ENCODE peak calls at places on chromosomes 3 and 15, in seven cellular contexts. One of them, this sample, is unnamed.
A peak's percentile ranks its signal among the peaks of the same experiment; 100 is the strongest.

GRCh38 chr3:173090492-173090891 is 50.5 kb downstream of the SPATA16 start:
- DNase-seq in testis: no peak
- DNase-seq in cardiac muscle cell: no peak
- DNase-seq in RWPE2: no peak
- DNase-seq in DND-41: no peak
- DNase-seq in WERI-Rb-1: no peak
- DNase-seq in IMR-90: no peak
- DNase-seq in this sample: no peak

GRCh38 chr15:52392008-52392687 is 96.5 kb upstream of the MYO5C start:
- DNase-seq in cardiac muscle cell: no peak
- DNase-seq in WERI-Rb-1: no peak
- DNase-seq in DND-41: no peak
- DNase-seq in testis: no peak
- DNase-seq in IMR-90: peak; percentile 45
- DNase-seq in RWPE2: no peak
- DNase-seq in this sample: peak; percentile 64

GRCh38 chr15:48352474-48353072 is 21.3 kb downstream of the DUT start:
- DNase-seq in IMR-90: peak; percentile 69
- DNase-seq in WERI-Rb-1: peak; percentile 66
- DNase-seq in cardiac muscle cell: peak; percentile 79
- DNase-seq in RWPE2: no peak
- DNase-seq in DND-41: peak; percentile 60
- DNase-seq in testis: peak; percentile 77
- DNase-seq in this sample: peak; percentile 63

GRCh38 chr3:73502609-73503560 is 121.9 kb downstream of the PDZRN3 start:
- DNase-seq in IMR-90: peak; percentile 98
- DNase-seq in DND-41: peak; percentile 65
- DNase-seq in RWPE2: no peak
- DNase-seq in WERI-Rb-1: peak; percentile 77
- DNase-seq in cardiac muscle cell: peak; percentile 86
- DNase-seq in testis: peak; percentile 56
- DNase-seq in this sample: peak; percentile 40

GRCh38 chr3:135922903-135923250 is 42.7 kb upstream of the PPP2R3A start:
- DNase-seq in cardiac muscle cell: no peak
- DNase-seq in testis: no peak
- DNase-seq in DND-41: no peak
- DNase-seq in IMR-90: no peak
- DNase-seq in WERI-Rb-1: no peak
- DNase-seq in RWPE2: no peak
- DNase-seq in this sample: no peak

GRCh38 chr3:65907232-65908130 is 131.2 kb downstream of the MAGI1 start:
- DNase-seq in IMR-90: no peak
- DNase-seq in WERI-Rb-1: peak; percentile 43
- DNase-seq in RWPE2: no peak
- DNase-seq in DND-41: no peak
- DNase-seq in cardiac muscle cell: no peak
- DNase-seq in testis: no peak
- DNase-seq in this sample: no peak

GRCh38 chr3:28624079-28624478 is 275.5 kb upstream of the AZI2 start:
- DNase-seq in DND-41: no peak
- DNase-seq in testis: no peak
- DNase-seq in WERI-Rb-1: no peak
- DNase-seq in IMR-90: no peak
- DNase-seq in cardiac muscle cell: no peak
- DNase-seq in RWPE2: no peak
- DNase-seq in this sample: no peak

GRCh38 chr3:190362258-190362657 is 25.7 kb upstream of the CLDN16 start:
- DNase-seq in cardiac muscle cell: no peak
- DNase-seq in DND-41: no peak
- DNase-seq in RWPE2: no peak
- DNase-seq in IMR-90: no peak
- DNase-seq in testis: no peak
- DNase-seq in WERI-Rb-1: no peak
- DNase-seq in this sample: no peak

GRCh38 chr3:151579571-151580270 is 118.9 kb upstream of the IGSF10 start:
- DNase-seq in IMR-90: no peak
- DNase-seq in testis: no peak
- DNase-seq in cardiac muscle cell: peak; percentile 87
- DNase-seq in DND-41: peak; percentile 29
- DNase-seq in RWPE2: no peak
- DNase-seq in WERI-Rb-1: no peak
- DNase-seq in this sample: no peak

GRCh38 chr15:31227954-31228542 is 98.6 kb upstream of the KLF13 start:
- DNase-seq in DND-41: no peak
- DNase-seq in testis: no peak
- DNase-seq in IMR-90: no peak
- DNase-seq in cardiac muscle cell: no peak
- DNase-seq in RWPE2: peak; percentile 23
- DNase-seq in WERI-Rb-1: no peak
- DNase-seq in this sample: no peak

GRCh38 chr3:108099203-108099602 is 8.4 kb upstream of the CD47 start:
- DNase-seq in testis: no peak
- DNase-seq in DND-41: no peak
- DNase-seq in IMR-90: peak; percentile 50
- DNase-seq in WERI-Rb-1: no peak
- DNase-seq in cardiac muscle cell: no peak
- DNase-seq in RWPE2: no peak
- DNase-seq in this sample: no peak

GRCh38 chr3:33299395-33300081 is 22.3 kb downstream of the FBXL2 start:
- DNase-seq in cardiac muscle cell: peak; percentile 34
- DNase-seq in DND-41: no peak
- DNase-seq in IMR-90: peak; percentile 76
- DNase-seq in WERI-Rb-1: no peak
- DNase-seq in RWPE2: no peak
- DNase-seq in testis: no peak
- DNase-seq in this sample: peak; percentile 35

GRCh38 chr15:70341566-70341965 is 243.8 kb upstream of the TLE3 start:
- DNase-seq in IMR-90: no peak
- DNase-seq in testis: no peak
- DNase-seq in RWPE2: peak; percentile 33
- DNase-seq in cardiac muscle cell: no peak
- DNase-seq in WERI-Rb-1: no peak
- DNase-seq in DND-41: no peak
- DNase-seq in this sample: no peak

GRCh38 chr3:51539291-51539891 is 872 bp downstream of the RAD54L2 start:
- DNase-seq in cardiac muscle cell: peak; percentile 56
- DNase-seq in WERI-Rb-1: peak; percentile 19
- DNase-seq in testis: peak; percentile 48
- DNase-seq in DND-41: peak; percentile 49
- DNase-seq in IMR-90: peak; percentile 85
- DNase-seq in RWPE2: no peak
- DNase-seq in this sample: peak; percentile 41

GRCh38 chr3:69442771-69443197 is 56.9 kb upstream of the FRMD4B start:
- DNase-seq in IMR-90: no peak
- DNase-seq in WERI-Rb-1: no peak
- DNase-seq in cardiac muscle cell: no peak
- DNase-seq in DND-41: no peak
- DNase-seq in RWPE2: no peak
- DNase-seq in testis: no peak
- DNase-seq in this sample: no peak

GRCh38 chr15:62119224-62119925 is 45.7 kb downstream of the C2CD4B start:
- DNase-seq in testis: no peak
- DNase-seq in RWPE2: no peak
- DNase-seq in DND-41: peak; percentile 41
- DNase-seq in cardiac muscle cell: peak; percentile 95
- DNase-seq in WERI-Rb-1: no peak
- DNase-seq in IMR-90: peak; percentile 97
- DNase-seq in this sample: peak; percentile 90
- H3K27ac ChIP-seq in testis: no peak overlapping the region
- H3K27ac ChIP-seq in RWPE2: peak overlapping the region; percentile 62
- H3K27ac ChIP-seq in DND-41: peak overlapping the region; percentile 80
- H3K27ac ChIP-seq in cardiac muscle cell: no peak overlapping the region
- H3K27ac ChIP-seq in WERI-Rb-1: no peak overlapping the region
- H3K27ac ChIP-seq in IMR-90: peak overlapping the region; percentile 74
- H3K27ac ChIP-seq in this sample: peak overlapping the region; percentile 67

DNA sequence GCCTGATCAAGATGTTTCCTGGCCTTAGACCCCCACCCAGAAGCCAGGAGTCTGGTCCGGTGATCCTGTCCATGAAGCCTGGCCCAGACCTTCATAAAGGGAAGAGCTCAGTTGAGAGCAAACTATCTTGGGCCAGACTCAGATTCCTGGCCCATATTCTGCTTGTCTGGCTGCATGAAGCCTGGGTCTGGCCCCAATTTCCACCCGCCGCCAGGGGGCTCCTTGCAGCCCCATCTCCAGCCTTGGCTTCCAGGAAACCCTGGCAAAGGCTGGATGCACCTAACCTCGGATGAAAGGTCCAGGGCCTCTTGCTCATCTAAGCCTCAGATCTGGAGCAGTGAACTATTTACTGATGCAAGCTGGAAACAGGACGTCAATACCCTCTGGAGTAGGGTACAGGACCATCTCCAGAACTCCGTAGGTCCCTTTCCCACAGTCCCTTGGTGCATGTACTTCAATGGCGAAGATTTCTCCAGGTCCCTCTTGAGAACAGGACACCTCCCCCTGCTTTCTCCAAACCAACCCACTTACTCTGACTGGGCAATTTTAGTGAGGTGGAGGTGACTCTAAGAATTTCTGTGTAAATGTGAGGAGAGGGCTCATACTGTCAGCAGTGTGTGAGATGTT is 5.6 kb downstream of the FOXL2 start:
- DNase-seq in cardiac muscle cell: peak; percentile 77
- DNase-seq in testis: peak; percentile 25
- DNase-seq in RWPE2: no peak
- DNase-seq in WERI-Rb-1: peak; percentile 60
- DNase-seq in IMR-90: peak; percentile 33
- DNase-seq in DND-41: peak; percentile 21
- DNase-seq in this sample: no peak
- TF ChIP-seq CTCF in cardiac muscle cell: peak; percentile 78
- TF ChIP-seq CTCF in testis: peak; percentile 18
- TF ChIP-seq CTCF in RWPE2: peak; percentile 48
- TF ChIP-seq CTCF in WERI-Rb-1: peak; percentile 61
- TF ChIP-seq CTCF in IMR-90: peak; percentile 53
- TF ChIP-seq CTCF in DND-41: peak; percentile 60
- TF ChIP-seq CTCF in this sample: peak; percentile 15

DNA sequence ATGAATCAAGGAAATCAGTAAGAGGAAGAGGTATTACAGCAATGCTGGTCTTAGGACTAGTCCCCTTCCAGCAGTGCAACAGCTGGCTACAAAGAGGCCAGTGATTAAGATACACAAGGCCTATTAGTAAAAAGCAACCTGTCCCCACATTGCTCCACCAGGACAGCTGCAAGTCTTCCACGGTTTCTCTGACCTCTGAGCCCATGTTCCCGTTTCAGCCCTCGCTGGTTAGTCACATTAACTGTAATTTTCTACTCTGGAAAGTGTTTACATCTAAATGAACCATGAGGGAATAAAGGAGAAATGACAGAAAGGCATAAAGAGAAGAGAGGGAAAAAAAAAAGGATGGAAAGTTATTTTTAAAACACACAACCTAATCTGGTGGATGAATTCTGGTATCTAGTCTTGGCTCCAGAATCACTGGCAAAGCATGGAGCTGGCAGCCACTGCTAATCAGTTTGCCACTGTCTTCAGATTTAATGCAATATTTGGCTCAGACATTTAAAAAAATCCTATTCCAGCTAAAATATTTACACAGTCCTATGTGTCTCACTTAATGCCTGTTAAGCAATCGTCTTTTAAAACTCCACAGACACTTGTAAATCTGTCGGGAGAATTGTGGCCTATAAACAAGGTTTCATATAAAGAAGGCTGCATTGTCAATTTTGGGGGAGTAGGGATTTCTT is 154.9 kb downstream of the GREM1 start:
- DNase-seq in IMR-90: peak; percentile 96
- DNase-seq in RWPE2: no peak
- DNase-seq in DND-41: no peak
- DNase-seq in testis: peak; percentile 28
- DNase-seq in WERI-Rb-1: no peak
- DNase-seq in cardiac muscle cell: peak; percentile 82
- DNase-seq in this sample: no peak
- H3K27ac ChIP-seq in IMR-90: peak overlapping the region; percentile 100
- H3K27ac ChIP-seq in RWPE2: no peak overlapping the region
- H3K27ac ChIP-seq in DND-41: no peak overlapping the region
- H3K27ac ChIP-seq in testis: no peak overlapping the region
- H3K27ac ChIP-seq in WERI-Rb-1: no peak overlapping the region
- H3K27ac ChIP-seq in cardiac muscle cell: no peak overlapping the region
- H3K27ac ChIP-seq in this sample: no peak overlapping the region

DNA sequence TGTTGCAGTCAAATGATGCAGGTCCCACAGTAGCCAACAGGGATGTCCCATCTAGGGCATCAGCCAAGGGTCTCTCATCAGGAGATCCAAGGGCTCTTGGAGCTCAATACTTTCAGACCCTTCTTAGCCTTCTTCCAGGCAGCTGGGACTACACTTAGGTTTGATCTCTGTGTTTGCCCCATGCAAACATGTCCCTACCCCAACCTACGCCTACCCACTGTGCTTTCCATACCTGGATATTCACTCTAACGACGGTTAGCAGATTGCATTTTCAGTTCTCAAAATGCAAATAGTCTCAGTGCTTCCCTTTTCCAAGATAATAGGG is 837 bp upstream of the CEP70 start:
- DNase-seq in RWPE2: no peak
- DNase-seq in cardiac muscle cell: no peak
- DNase-seq in IMR-90: no peak
- DNase-seq in WERI-Rb-1: no peak
- DNase-seq in DND-41: no peak
- DNase-seq in testis: no peak
- DNase-seq in this sample: no peak
- TF ChIP-seq CTCF in RWPE2: peak; percentile 59
- TF ChIP-seq CTCF in cardiac muscle cell: no peak
- TF ChIP-seq CTCF in IMR-90: no peak
- TF ChIP-seq CTCF in WERI-Rb-1: no peak
- TF ChIP-seq CTCF in DND-41: no peak
- TF ChIP-seq CTCF in testis: no peak
- TF ChIP-seq CTCF in this sample: peak; percentile 58

GRCh38 chr3:100266531-100266930 is 5.7 kb downstream of the TBC1D23 start:
- DNase-seq in testis: no peak
- DNase-seq in cardiac muscle cell: no peak
- DNase-seq in RWPE2: no peak
- DNase-seq in DND-41: no peak
- DNase-seq in IMR-90: no peak
- DNase-seq in WERI-Rb-1: no peak
- DNase-seq in this sample: no peak
- H3K27ac ChIP-seq in testis: no peak overlapping the region
- H3K27ac ChIP-seq in cardiac muscle cell: no peak overlapping the region
- H3K27ac ChIP-seq in RWPE2: peak overlapping the region; percentile 98
- H3K27ac ChIP-seq in DND-41: no peak overlapping the region
- H3K27ac ChIP-seq in IMR-90: no peak overlapping the region
- H3K27ac ChIP-seq in WERI-Rb-1: peak overlapping the region; percentile 48
- H3K27ac ChIP-seq in this sample: no peak overlapping the region